ENCODE peak calls at places on chromosome 2, in five cellular contexts. F, C, Q, T and X are unnamed samples. For H3K9me3, the result is how much of the 10 kb centered on the place peaks cover.

GRCh38 chr2:183868153-183868552 is 730.2 kb upstream of the ZNF804A start:
- ATAC-seq in C (no peak), T (no peak), F (no peak), Q (no peak), X (no peak)

GRCh38 chr2:189276277-189276676 is 96.7 kb upstream of the COL5A2 start:
- ATAC-seq in Q (no peak), C (no peak), T (no peak), F (peak), X (no peak)

GRCh38 chr2:85212846-85213245 is 79.7 kb downstream of the TCF7L1 start:
- ATAC-seq in C (no peak), F (no peak), T (no peak), Q (no peak), X (no peak)

GRCh38 chr2:113854970-113855740 is 34.7 kb upstream of the ACTR3 start:
- ATAC-seq in T (no peak), F (no peak), C (no peak), Q (no peak), X (no peak)

GRCh38 chr2:120909102-120909501 is 173.4 kb downstream of the GLI2 start:
- ATAC-seq in T (no peak), C (no peak), Q (no peak), F (no peak), X (no peak)

GRCh38 chr2:95277246-95277906 is 3.1 kb downstream of the PROM2 start:
- ATAC-seq in T (peak), F (peak), Q (no peak), C (no peak), X (no peak)

GRCh38 chr2:168930242-168930641 is 29.2 kb downstream of the G6PC2 start:
- ATAC-seq in C (no peak), F (no peak), Q (no peak), T (no peak), X (no peak)

GRCh38 chr2:159050426-159050825 is 82.0 kb downstream of the TANC1 start:
- ATAC-seq in C (no peak), F (no peak), T (no peak), Q (no peak), X (no peak)

GRCh38 chr2:8860239-8860638 is 22.8 kb upstream of the KIDINS220 start:
- ATAC-seq in F (no peak), C (no peak), Q (no peak), T (no peak), X (no peak)

GRCh38 chr2:83229443-83229842 is 1229.6 kb downstream of the SUCLG1 start:
- ATAC-seq in Q (no peak), C (no peak), T (no peak), F (no peak), X (no peak)

GRCh38 chr2:17765423-17765822 is 11.5 kb downstream of the GEN1 start:
- ATAC-seq in T (no peak), F (no peak), C (no peak), Q (no peak), X (no peak)

GRCh38 chr2:160324917-160325316 is 124.8 kb upstream of the ITGB6 start:
- ATAC-seq in Q (no peak), F (peak), C (no peak), T (no peak), X (no peak)

GRCh38 chr2:7826656-7827055 is 855.2 kb upstream of the ID2 start:
- ATAC-seq in F (no peak), C (no peak), T (no peak), Q (no peak), X (no peak)

GRCh38 chr2:57217013-57217412 is 829.6 kb upstream of the VRK2 start:
- ATAC-seq in T (no peak), Q (no peak), C (peak), F (no peak), X (no peak)

GRCh38 chr2:110647777-110648176 is 30.1 kb downstream of the BUB1 start:
- ATAC-seq in C (no peak), Q (no peak), T (no peak), F (no peak), X (no peak)

GRCh38 chr2:99825630-99826029 is 316.8 kb downstream of the AFF3 start:
- ATAC-seq in Q (no peak), F (no peak), C (no peak), T (no peak), X (no peak)

GRCh38 chr2:184425083-184425482 is 173.2 kb upstream of the ZNF804A start:
- ATAC-seq in T (no peak), Q (no peak), C (no peak), F (no peak), X (no peak)

GRCh38 chr2:95525294-95526035 is 40.9 kb upstream of the TRIM43B start:
- ATAC-seq in Q (no peak), C (no peak), F (peak), T (no peak), X (no peak)

GRCh38 chr2:200665626-200666453 is 80.0 kb downstream of the AOX1 start:
- ATAC-seq in C (no peak), F (no peak), T (no peak), Q (no peak), X (no peak)

GRCh38 chr2:28558918-28559317 is 63.1 kb downstream of the PLB1 start:
- ATAC-seq in C (no peak), T (no peak), Q (no peak), F (no peak), X (no peak)

GRCh38 chr2:128631698-128632490 is 313.2 kb upstream of the HS6ST1 start:
- ATAC-seq in T (no peak), Q (no peak), C (no peak), F (no peak), X (no peak)

GRCh38 chr2:136101042-136101441 is 16.9 kb downstream of the CXCR4 start:
- ATAC-seq in Q (no peak), T (no peak), C (no peak), F (no peak), X (no peak)

GRCh38 chr2:239245872-239246701 is 154.7 kb downstream of the HDAC4 start:
- ATAC-seq in Q (no peak), C (peak), F (peak), T (peak), X (peak)

GRCh38 chr2:48137829-48138228 is 231.5 kb upstream of the FBXO11 start:
- ATAC-seq in T (no peak), Q (no peak), C (no peak), F (no peak), X (no peak)

GRCh38 chr2:239167766-239168444 is 232.9 kb downstream of the HDAC4 start:
- ATAC-seq in T (no peak), Q (no peak), F (no peak), C (no peak), X (no peak)

GRCh38 chr2:230441188-230441897 is 25.3 kb downstream of the SP100 start:
- ATAC-seq in C (peak), F (peak), T (no peak), Q (peak), X (peak)

GRCh38 chr2:1306687-1307516 is 106.4 kb upstream of the TPO start:
- ATAC-seq in C (peak), F (no peak), T (peak), Q (no peak), X (no peak)

GRCh38 chr2:366706-367105 is 78.8 kb upstream of the ALKAL2 start:
- ATAC-seq in F (no peak), C (no peak), Q (no peak), T (no peak), X (no peak)

GRCh38 chr2:62441421-62441820 is 64.6 kb downstream of the TMEM17 start:
- ATAC-seq in Q (no peak), F (no peak), C (no peak), T (no peak), X (no peak)

GRCh38 chr2:200863655-200864205 is 728 bp downstream of the CLK1 start:
- ATAC-seq in C (peak), Q (peak), T (peak), F (peak), X (no peak)

GRCh38 chr2:203682688-203683130 is 23.7 kb upstream of the CD28 start:
- ATAC-seq in F (peak), C (peak), Q (no peak), T (no peak), X (peak)

GRCh38 chr2:55839182-55839819 is 84.3 kb downstream of the EFEMP1 start:
- ATAC-seq in T (peak), F (peak), C (peak), Q (no peak), X (no peak)

GRCh38 chr2:112582314-112582746 is 2.1 kb upstream of the CHCHD5 start:
- ATAC-seq in F (peak), Q (peak), C (no peak), T (peak), X (no peak)

GRCh38 chr2:206798009-206798408 is 32.6 kb downstream of the FASTKD2 start:
- ATAC-seq in Q (no peak), T (no peak), C (no peak), F (peak), X (no peak)

DNA sequence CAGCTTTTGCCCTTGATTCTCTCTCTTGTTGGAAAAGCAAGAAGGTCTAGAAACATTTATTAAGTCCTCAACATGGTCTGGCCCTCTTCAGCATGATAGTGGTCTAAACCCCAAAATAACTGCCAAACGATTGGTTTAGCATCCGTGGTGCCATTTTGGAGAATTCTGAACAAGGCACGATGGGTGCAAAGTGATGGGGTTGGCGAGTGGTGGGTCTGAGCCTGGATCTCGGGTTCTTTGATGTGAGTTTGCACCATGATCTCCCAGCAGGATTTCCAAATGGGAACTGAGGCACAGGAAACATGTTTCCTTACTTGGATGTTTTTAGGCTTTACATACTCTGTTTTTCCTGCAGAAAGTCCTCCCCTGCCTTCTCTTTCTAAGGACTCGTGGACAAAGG is 240.3 kb downstream of the MYCN start:
- ATAC-seq in T (no peak), C (no peak), F (no peak), Q (no peak), X (no peak)
- H3K9me3 ChIP-seq in T (under half), C (under half), F (under half), Q (under half), X (under half)

DNA sequence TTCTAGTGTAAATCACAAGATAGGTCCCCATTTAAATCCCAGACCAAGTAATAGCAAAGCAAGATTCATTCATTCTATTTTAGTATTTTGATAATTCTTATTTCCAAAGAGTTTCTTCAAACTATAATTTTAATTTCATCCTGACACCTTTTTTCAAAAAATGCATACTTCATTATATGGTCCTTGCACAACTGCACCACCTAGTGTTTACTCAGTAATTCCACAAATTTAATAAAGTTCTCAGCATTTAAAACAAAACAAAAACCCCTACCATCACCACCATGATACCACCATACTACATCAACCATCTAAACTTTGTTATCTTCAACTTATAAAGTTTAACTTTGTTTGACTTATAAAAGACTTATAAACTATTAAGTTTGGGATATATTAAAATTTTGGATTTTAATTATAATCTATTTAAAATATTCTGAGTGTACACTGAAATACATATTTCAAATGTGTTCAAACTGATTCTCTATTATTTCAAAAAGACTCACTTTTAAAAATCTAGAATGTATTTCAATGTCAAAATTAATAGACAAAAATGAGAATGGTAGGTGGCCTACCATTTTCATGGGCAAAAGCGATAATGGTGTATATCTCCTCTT is 44.2 kb downstream of the WDPCP start:
- ATAC-seq in F (no peak), T (no peak), C (no peak), Q (no peak), X (no peak)
- TF ChIP-seq CTCF in F (no peak), T (no peak), C (no peak), Q (peak), X (no peak)

GRCh38 chr2:65317841-65318240 is 90.2 kb downstream of the ACTR2 start:
- ATAC-seq in T (no peak), C (no peak), Q (no peak), F (no peak), X (no peak)
- H3K27ac ChIP-seq in T (no peak), C (no peak), Q (no peak), F (no peak), X (no peak)

DNA sequence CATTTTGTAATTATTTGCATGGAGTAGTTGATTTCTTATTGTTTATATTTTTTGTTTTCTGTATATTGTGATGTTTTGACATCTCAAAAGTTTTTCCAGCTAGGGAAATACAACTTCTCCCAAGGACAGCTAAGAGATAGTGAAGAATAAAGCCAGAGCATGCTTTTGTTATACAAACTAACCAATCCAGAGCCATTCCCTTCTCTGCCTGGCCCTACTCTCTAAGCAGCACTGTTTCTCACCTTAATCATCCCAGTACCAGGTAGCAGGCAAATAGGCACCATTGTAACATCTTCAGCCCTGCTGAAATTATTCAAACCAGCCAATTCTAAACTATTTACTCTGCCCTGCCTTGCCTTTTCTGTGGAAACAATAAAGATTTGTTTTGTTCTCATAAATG is 1063.4 kb upstream of the CHAC2 start:
- ATAC-seq in C (no peak), F (no peak), Q (no peak), T (no peak), X (no peak)
- H3K9me3 ChIP-seq in C (under half), F (under half), Q (under half), T (under half), X (under half)

GRCh38 chr2:180604077-180604476 is 376.3 kb upstream of the UBE2E3 start:
- ATAC-seq in F (no peak), Q (no peak), C (no peak), T (no peak), X (no peak)
- TF ChIP-seq CTCF in F (no peak), Q (no peak), C (no peak), T (no peak), X (no peak)

DNA sequence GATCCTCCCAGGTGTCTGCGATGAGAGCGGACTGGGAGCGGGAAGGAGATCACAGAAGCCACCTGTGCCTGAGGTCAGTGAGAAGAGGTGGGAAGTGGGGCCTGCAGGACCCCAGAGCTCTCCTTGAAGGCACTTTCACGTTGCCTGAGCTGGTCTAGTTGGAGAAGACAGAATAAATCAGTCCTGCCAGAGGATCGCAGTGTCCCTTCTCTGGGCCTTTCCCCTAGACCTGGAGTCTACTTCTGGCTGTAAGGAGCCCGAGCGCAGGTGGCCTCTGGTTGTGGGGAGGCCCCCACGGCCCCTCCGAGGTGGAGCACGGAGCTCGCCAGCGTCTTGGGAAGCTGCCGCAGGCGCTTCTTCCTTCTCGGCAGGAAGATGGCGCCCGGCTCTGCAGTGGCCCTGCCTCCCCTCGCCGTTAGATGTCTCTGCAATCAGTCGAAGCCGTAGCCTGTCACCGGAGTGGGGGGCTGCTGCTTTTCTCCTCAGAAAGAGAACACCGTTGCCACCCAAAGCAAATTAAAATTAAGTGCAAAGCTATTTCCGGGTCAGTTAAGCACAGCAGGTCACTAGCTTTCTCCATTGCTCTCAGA is 212.0 kb upstream of the MYT1L start:
- ATAC-seq in C (no peak), Q (no peak), F (peak), T (no peak), X (no peak)
- H3K27ac ChIP-seq in C (no peak), Q (no peak), F (no peak), T (no peak), X (no peak)

GRCh38 chr2:196130039-196130825 is 41.1 kb downstream of the STK17B start:
- ATAC-seq in F (no peak), T (no peak), Q (no peak), C (peak), X (no peak)
- H3K9me3 ChIP-seq in F (half or more), T (under half), Q (under half), C (half or more), X (under half)

GRCh38 chr2:70103531-70104061 is 16.3 kb downstream of the PCBP1 start:
- ATAC-seq in F (no peak), Q (peak), C (no peak), T (no peak), X (no peak)
- TF ChIP-seq CTCF in F (no peak), Q (no peak), C (no peak), T (no peak), X (no peak)

GRCh38 chr2:149767516-149767974 is 180.0 kb upstream of the MMADHC start:
- ATAC-seq in Q (no peak), F (peak), T (no peak), C (no peak), X (no peak)

GRCh38 chr2:149765636-149766035 is 178.1 kb upstream of the MMADHC start:
- ATAC-seq in F (no peak), C (no peak), T (no peak), Q (no peak), X (no peak)

GRCh38 chr2:149765003-149765402 is 177.4 kb upstream of the MMADHC start:
- ATAC-seq in Q (no peak), C (no peak), T (no peak), F (no peak), X (no peak)

GRCh38 chr2:149766339-149766738 is 178.8 kb upstream of the MMADHC start:
- ATAC-seq in Q (no peak), C (no peak), T (no peak), F (no peak), X (no peak)

DNA sequence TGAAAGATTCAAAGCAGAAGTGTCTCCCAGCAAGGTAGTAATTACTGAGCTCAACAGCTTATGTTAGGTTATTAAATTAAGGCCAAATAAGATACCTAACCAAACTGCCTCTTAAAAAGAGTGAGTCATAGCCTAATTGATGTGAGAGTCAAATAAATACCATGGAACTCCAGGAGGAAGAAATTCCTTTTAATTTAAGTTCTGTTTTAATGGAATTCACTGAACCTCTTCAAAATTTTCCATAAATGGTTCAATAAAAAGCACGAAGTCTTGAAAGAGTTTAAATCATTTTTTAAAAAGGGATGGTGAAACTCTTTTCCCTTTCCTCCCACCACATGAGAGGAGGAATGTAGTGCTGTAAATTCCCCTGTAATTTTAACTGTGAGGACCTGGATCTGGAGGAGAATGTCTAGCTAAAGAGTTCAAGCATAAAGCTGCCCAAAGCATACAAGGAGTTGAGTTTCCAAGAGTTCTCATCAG is 180.8 kb upstream of the MMADHC start:
- ATAC-seq in C (no peak), Q (no peak), T (no peak), F (peak), X (no peak)
- H3K27ac ChIP-seq in C (no peak), Q (no peak), T (no peak), F (no peak), X (no peak)